ENCODE peak calls at places on chromosomes 1 and 21, in four cellular contexts. One of them, this sample, is unnamed.

GRCh38 chr1:36306210-36306901 is at the start of gene SH3D21:
- DNase-seq in HepG2: peak
- DNase-seq in GM12878: no peak
- DNase-seq in K562: peak
- DNase-seq in this sample: peak

GRCh38 chr1:38500352-38500751 is 359.2 kb downstream of the RRAGC start:
- DNase-seq in HepG2: no peak
- DNase-seq in GM12878: no peak
- DNase-seq in K562: no peak
- DNase-seq in this sample: peak

GRCh38 chr1:218069180-218069579 is 215.9 kb upstream of the RRP15 start:
- DNase-seq in HepG2: no peak
- DNase-seq in GM12878: no peak
- DNase-seq in K562: no peak
- DNase-seq in this sample: no peak

GRCh38 chr1:221724931-221725605 is 16.8 kb downstream of the DUSP10 start:
- DNase-seq in HepG2: no peak
- DNase-seq in GM12878: no peak
- DNase-seq in K562: no peak
- DNase-seq in this sample: no peak

GRCh38 chr1:91842056-91842455 is 43.9 kb downstream of the TGFBR3 start:
- DNase-seq in HepG2: no peak
- DNase-seq in GM12878: no peak
- DNase-seq in K562: no peak
- DNase-seq in this sample: no peak

GRCh38 chr1:184621262-184621661 is 133.4 kb downstream of the EDEM3 start:
- DNase-seq in HepG2: no peak
- DNase-seq in GM12878: no peak
- DNase-seq in K562: no peak
- DNase-seq in this sample: no peak

GRCh38 chr1:240732390-240732789 is 120.4 kb upstream of the GREM2 start:
- DNase-seq in HepG2: peak
- DNase-seq in GM12878: no peak
- DNase-seq in K562: peak
- DNase-seq in this sample: peak

GRCh38 chr1:14421977-14422609 is 176.4 kb upstream of the KAZN start:
- DNase-seq in HepG2: no peak
- DNase-seq in GM12878: no peak
- DNase-seq in K562: peak
- DNase-seq in this sample: no peak

GRCh38 chr1:193542668-193543067 is 356.3 kb upstream of the B3GALT2 start:
- DNase-seq in HepG2: peak
- DNase-seq in GM12878: no peak
- DNase-seq in K562: no peak
- DNase-seq in this sample: no peak

GRCh38 chr1:114901739-114902255 is 47.1 kb downstream of the SYCP1 start:
- DNase-seq in HepG2: no peak
- DNase-seq in GM12878: no peak
- DNase-seq in K562: no peak
- DNase-seq in this sample: no peak

GRCh38 chr1:97646071-97646470 is 274.8 kb downstream of the DPYD start:
- DNase-seq in HepG2: no peak
- DNase-seq in GM12878: no peak
- DNase-seq in K562: no peak
- DNase-seq in this sample: no peak

GRCh38 chr1:116489231-116489697 is 81.6 kb downstream of the CD58 start:
- DNase-seq in HepG2: peak
- DNase-seq in GM12878: no peak
- DNase-seq in K562: no peak
- DNase-seq in this sample: no peak

GRCh38 chr1:151964510-151964909 is 29.1 kb downstream of the S100A10 start:
- DNase-seq in HepG2: no peak
- DNase-seq in GM12878: no peak
- DNase-seq in K562: no peak
- DNase-seq in this sample: no peak

GRCh38 chr1:200556005-200556404 is 64.5 kb downstream of the KIF14 start:
- DNase-seq in HepG2: no peak
- DNase-seq in GM12878: no peak
- DNase-seq in K562: no peak
- DNase-seq in this sample: no peak

GRCh38 chr1:178267646-178268094 is 173.8 kb downstream of the RASAL2 start:
- DNase-seq in HepG2: no peak
- DNase-seq in GM12878: no peak
- DNase-seq in K562: no peak
- DNase-seq in this sample: peak

GRCh38 chr1:71638081-71638766 is 557.4 kb upstream of the ZRANB2 start:
- DNase-seq in HepG2: no peak
- DNase-seq in GM12878: no peak
- DNase-seq in K562: no peak
- DNase-seq in this sample: no peak

GRCh38 chr1:30905403-30905802 is 3.2 kb downstream of the SDC3 start:
- DNase-seq in HepG2: no peak
- DNase-seq in GM12878: no peak
- DNase-seq in K562: no peak
- DNase-seq in this sample: no peak

GRCh38 chr1:151716771-151717631 is at the start of gene CELF3:
- DNase-seq in HepG2: no peak
- DNase-seq in GM12878: no peak
- DNase-seq in K562: peak
- DNase-seq in this sample: peak

GRCh38 chr1:34419662-34420061 is 243.0 kb downstream of the C1orf94 start:
- DNase-seq in HepG2: no peak
- DNase-seq in GM12878: no peak
- DNase-seq in K562: no peak
- DNase-seq in this sample: no peak

GRCh38 chr1:227397356-227397978 is 79.2 kb upstream of the CDC42BPA start:
- DNase-seq in HepG2: no peak
- DNase-seq in GM12878: no peak
- DNase-seq in K562: no peak
- DNase-seq in this sample: no peak

GRCh38 chr21:29441651-29442050 is 142.9 kb downstream of the BACH1 start:
- DNase-seq in HepG2: no peak
- DNase-seq in GM12878: no peak
- DNase-seq in K562: no peak
- DNase-seq in this sample: no peak

GRCh38 chr1:17340358-17340757 is 31.6 kb upstream of the PADI6 start:
- DNase-seq in HepG2: no peak
- DNase-seq in GM12878: no peak
- DNase-seq in K562: no peak
- DNase-seq in this sample: no peak

GRCh38 chr1:168375901-168376300 is 95.2 kb downstream of the TBX19 start:
- DNase-seq in HepG2: no peak
- DNase-seq in GM12878: no peak
- DNase-seq in K562: no peak
- DNase-seq in this sample: no peak

GRCh38 chr1:230536641-230537155 is 105.6 kb upstream of the COG2 start:
- DNase-seq in HepG2: no peak
- DNase-seq in GM12878: no peak
- DNase-seq in K562: no peak
- DNase-seq in this sample: no peak

GRCh38 chr1:53589043-53589887 is 130.1 kb downstream of the DMRTB1 start:
- DNase-seq in HepG2: no peak
- DNase-seq in GM12878: no peak
- DNase-seq in K562: no peak
- DNase-seq in this sample: no peak

GRCh38 chr21:46116846-46117585 is 19.1 kb downstream of the COL6A2 start:
- DNase-seq in HepG2: no peak
- DNase-seq in GM12878: no peak
- DNase-seq in K562: no peak
- DNase-seq in this sample: no peak

GRCh38 chr1:10217748-10218441 is 7.5 kb downstream of the KIF1B start:
- DNase-seq in HepG2: no peak
- DNase-seq in GM12878: no peak
- DNase-seq in K562: no peak
- DNase-seq in this sample: no peak

GRCh38 chr1:43563779-43564616 is 33.3 kb downstream of the PTPRF start:
- DNase-seq in HepG2: no peak
- DNase-seq in GM12878: no peak
- DNase-seq in K562: no peak
- DNase-seq in this sample: no peak

DNA sequence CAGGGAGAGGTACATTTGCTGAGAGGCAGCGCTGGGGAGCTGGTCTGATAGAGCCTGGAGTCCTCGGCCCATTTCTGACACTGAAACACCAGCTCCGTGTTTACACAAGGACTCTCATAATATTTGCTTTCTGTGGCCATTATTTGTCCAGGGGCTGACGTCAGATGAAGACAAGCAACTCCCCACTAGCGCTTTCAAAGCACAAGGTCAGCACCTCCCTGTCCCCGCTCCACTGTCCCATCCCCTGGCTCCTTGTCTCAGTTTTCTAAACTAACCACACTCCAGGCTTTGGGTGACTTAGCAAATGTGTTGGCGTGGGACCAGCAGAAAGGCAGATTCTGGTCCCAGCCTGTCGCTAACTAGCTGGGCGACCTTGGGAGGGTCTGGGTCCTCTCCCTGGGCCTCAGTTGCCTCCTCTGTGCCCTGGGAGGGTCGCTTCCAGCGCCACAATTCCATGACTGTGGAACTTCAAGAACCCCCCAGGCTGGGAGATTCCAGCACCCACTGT is 37.4 kb upstream of the ZBTB40 start:
- DNase-seq in HepG2: peak
- DNase-seq in GM12878: no peak
- DNase-seq in K562: peak
- DNase-seq in this sample: peak
- TF ChIP-seq POLR2AphosphoS2 in HepG2: no peak
- TF ChIP-seq POLR2AphosphoS2 in GM12878: no peak
- TF ChIP-seq POLR2AphosphoS2 in K562: no peak
- TF ChIP-seq POLR2AphosphoS2 in this sample: no peak

GRCh38 chr1:108511764-108512163 is 48.1 kb upstream of the EEIG2 start:
- DNase-seq in HepG2: no peak
- DNase-seq in GM12878: no peak
- DNase-seq in K562: no peak
- DNase-seq in this sample: peak

GRCh38 chr1:108512239-108513071 is 47.4 kb upstream of the EEIG2 start:
- DNase-seq in HepG2: no peak
- DNase-seq in GM12878: no peak
- DNase-seq in K562: peak
- DNase-seq in this sample: peak

GRCh38 chr1:108513114-108513513 is 46.8 kb upstream of the EEIG2 start:
- DNase-seq in HepG2: no peak
- DNase-seq in GM12878: no peak
- DNase-seq in K562: no peak
- DNase-seq in this sample: no peak
- TF ChIP-seq RFX5 in HepG2: no peak
- TF ChIP-seq RFX5 in GM12878: no peak
- TF ChIP-seq RFX5 in K562: no peak
- TF ChIP-seq RFX5 in this sample: no peak

GRCh38 chr1:61322008-61322744 is 239.8 kb downstream of the NFIA start:
- DNase-seq in HepG2: no peak
- DNase-seq in GM12878: no peak
- DNase-seq in K562: no peak
- DNase-seq in this sample: no peak

GRCh38 chr1:61320575-61320974 is 238.2 kb downstream of the NFIA start:
- DNase-seq in HepG2: no peak
- DNase-seq in GM12878: no peak
- DNase-seq in K562: no peak
- DNase-seq in this sample: no peak

GRCh38 chr1:61326713-61327112 is 244.4 kb downstream of the NFIA start:
- DNase-seq in HepG2: no peak
- DNase-seq in GM12878: no peak
- DNase-seq in K562: no peak
- DNase-seq in this sample: no peak

GRCh38 chr1:61322769-61323168 is 240.4 kb downstream of the NFIA start:
- DNase-seq in HepG2: peak
- DNase-seq in GM12878: no peak
- DNase-seq in K562: no peak
- DNase-seq in this sample: peak

DNA sequence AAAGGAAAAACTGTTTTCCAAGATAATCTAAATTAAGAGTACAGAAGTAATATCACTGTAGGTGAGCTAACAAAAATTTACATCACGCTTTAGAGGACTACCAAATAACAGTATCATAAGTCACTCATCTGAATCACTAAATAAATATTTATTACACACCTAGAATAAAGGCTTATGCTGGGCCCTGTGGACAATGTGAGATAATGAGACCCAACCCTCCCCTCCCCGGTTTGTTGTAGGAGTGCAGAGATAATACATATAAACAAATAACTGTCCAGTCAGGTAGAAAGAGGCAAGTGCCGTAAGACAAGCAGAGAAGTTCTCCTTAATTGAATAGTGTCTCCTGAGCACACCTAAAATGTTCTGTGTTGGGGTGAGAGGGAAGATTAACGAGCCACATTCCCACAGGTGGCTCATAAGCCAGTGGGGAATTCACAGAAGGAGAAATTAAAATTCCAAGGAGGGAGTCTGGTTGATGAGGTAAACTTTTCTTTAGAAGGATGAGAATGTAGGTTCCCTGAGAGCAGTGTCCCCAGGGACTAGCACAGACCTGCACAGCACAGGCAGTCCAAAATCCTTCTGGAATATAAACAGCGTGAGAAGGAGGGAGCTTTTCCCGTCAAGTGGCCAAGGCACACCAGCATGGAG is 241.4 kb downstream of the NFIA start:
- DNase-seq in HepG2: no peak
- DNase-seq in GM12878: no peak
- DNase-seq in K562: no peak
- DNase-seq in this sample: no peak
- TF ChIP-seq BHLHE40 in HepG2: no peak
- TF ChIP-seq BHLHE40 in GM12878: no peak
- TF ChIP-seq BHLHE40 in K562: no peak
- TF ChIP-seq BHLHE40 in this sample: no peak

GRCh38 chr1:2229921-2230700 is 2.0 kb downstream of the SKI start:
- DNase-seq in HepG2: no peak
- DNase-seq in GM12878: no peak
- DNase-seq in K562: peak
- DNase-seq in this sample: peak
- TF ChIP-seq POLR2AphosphoS2 in HepG2: no peak
- TF ChIP-seq POLR2AphosphoS2 in GM12878: no peak
- TF ChIP-seq POLR2AphosphoS2 in K562: no peak
- TF ChIP-seq POLR2AphosphoS2 in this sample: no peak

GRCh38 chr1:191350938-191351337 is 807.3 kb upstream of the RGS18 start:
- DNase-seq in HepG2: no peak
- DNase-seq in GM12878: no peak
- DNase-seq in K562: no peak
- DNase-seq in this sample: no peak
- TF ChIP-seq RFX5 in HepG2: no peak
- TF ChIP-seq RFX5 in GM12878: no peak
- TF ChIP-seq RFX5 in K562: no peak
- TF ChIP-seq RFX5 in this sample: no peak

DNA sequence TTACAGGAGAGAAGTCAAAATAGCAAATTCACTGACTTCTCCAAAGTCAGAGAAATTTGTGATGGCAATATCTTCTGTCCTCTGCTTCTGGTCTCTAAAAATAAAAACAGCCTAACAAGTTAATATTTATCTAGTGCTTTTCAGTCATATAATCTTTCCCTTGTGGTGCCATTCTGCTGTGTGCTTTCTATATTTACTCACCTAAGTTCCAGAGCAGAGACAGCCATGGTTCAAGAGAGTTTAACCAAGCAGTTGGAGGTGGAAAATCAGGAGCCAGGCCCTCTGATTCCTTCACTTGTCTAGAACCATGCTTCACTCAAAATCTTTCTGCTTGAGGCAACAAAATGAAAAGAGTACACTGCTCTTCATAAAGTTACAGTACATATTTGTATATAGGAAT is 39.3 kb downstream of the BRINP2 start:
- DNase-seq in HepG2: no peak
- DNase-seq in GM12878: no peak
- DNase-seq in K562: no peak
- DNase-seq in this sample: no peak
- TF ChIP-seq BHLHE40 in HepG2: no peak
- TF ChIP-seq BHLHE40 in GM12878: no peak
- TF ChIP-seq BHLHE40 in K562: no peak
- TF ChIP-seq BHLHE40 in this sample: no peak